ENCODE peak calls at places on chromosome 1, in seven cellular contexts. S is fibroblast of lung, U is H9, I is sigmoid colon, F is ovary, L is uterus, N is left ventricle myocardium inferior. P is an unnamed sample.
A peak's percentile ranks its signal among the peaks of the same experiment; 100 is the strongest.

GRCh38 chr1:54989473-54989872 is 9.0 kb downstream of the TMEM61 start:
- DNase-seq in S (no peak), U (no peak), I (no peak), F (no peak), L (no peak), N (no peak), P (no peak)

GRCh38 chr1:228502522-228502921 is 15.3 kb downstream of the RNF187 start:
- DNase-seq in S (no peak), U (no peak), I (no peak), F (no peak), L (no peak), N (no peak), P (no peak)

GRCh38 chr1:2383576-2383975 is 7.8 kb downstream of the MORN1 start:
- DNase-seq in S (no peak), U (no peak), I (peak; percentile 57), F (peak; percentile 16), L (peak; percentile 10), N (no peak), P (no peak)

GRCh38 chr1:234148816-234149215 is 224.4 kb upstream of the COA6 start:
- DNase-seq in S (peak; percentile 47), U (no peak), I (no peak), F (no peak), L (no peak), N (no peak), P (no peak)

GRCh38 chr1:156571261-156571958 is 955 bp downstream of the IQGAP3 start:
- DNase-seq in S (peak; percentile 92), U (no peak), I (peak; percentile 8), F (no peak), L (no peak), N (no peak), P (peak; percentile 61)

GRCh38 chr1:21874328-21874727 is 62.3 kb downstream of the LDLRAD2 start:
- DNase-seq in S (no peak), U (no peak), I (no peak), F (no peak), L (no peak), N (no peak), P (no peak)

GRCh38 chr1:61455400-61455799 is 269.5 kb downstream of the TM2D1 start:
- DNase-seq in S (peak; percentile 26), U (no peak), I (no peak), F (no peak), L (no peak), N (no peak), P (no peak)

GRCh38 chr1:165162671-165163241 is 193.8 kb downstream of the LMX1A start:
- DNase-seq in S (no peak), U (peak; percentile 63), I (no peak), F (no peak), L (no peak), N (no peak), P (peak; percentile 61)

GRCh38 chr1:159172599-159173291 is 1.3 kb downstream of the CADM3 start:
- DNase-seq in S (no peak), U (peak; percentile 65), I (peak; percentile 72), F (no peak), L (no peak), N (peak; percentile 33), P (peak; percentile 42)

GRCh38 chr1:217333939-217334338 is 297.0 kb downstream of the GPATCH2 start:
- DNase-seq in S (peak; percentile 5), U (peak; percentile 75), I (no peak), F (no peak), L (no peak), N (no peak), P (peak; percentile 55)

GRCh38 chr1:1275836-1276235 is 2.2 kb upstream of the UBE2J2 start:
- DNase-seq in S (peak; percentile 74), U (no peak), I (no peak), F (no peak), L (no peak), N (no peak), P (no peak)

GRCh38 chr1:215250913-215251312 is 168.4 kb downstream of the KCNK2 start:
- DNase-seq in S (no peak), U (no peak), I (no peak), F (no peak), L (no peak), N (no peak), P (no peak)

GRCh38 chr1:211089536-211089935 is 44.4 kb downstream of the KCNH1 start:
- DNase-seq in S (peak; percentile 10), U (no peak), I (no peak), F (no peak), L (no peak), N (no peak), P (no peak)

GRCh38 chr1:54405894-54406293 is 300 bp downstream of the SSBP3 start:
- DNase-seq in S (no peak), U (no peak), I (no peak), F (no peak), L (peak; percentile 34), N (no peak), P (no peak)

GRCh38 chr1:240149488-240150094 is 57.9 kb downstream of the FMN2 start:
- DNase-seq in S (peak; percentile 32), U (no peak), I (no peak), F (no peak), L (no peak), N (no peak), P (peak; percentile 26)

GRCh38 chr1:15249032-15249601 is 2.1 kb downstream of the FHAD1 start:
- DNase-seq in S (peak; percentile 39), U (no peak), I (no peak), F (no peak), L (no peak), N (no peak), P (no peak)

GRCh38 chr1:12851779-12852178 is 3.3 kb upstream of the HNRNPCL1 start:
- DNase-seq in S (no peak), U (no peak), I (no peak), F (no peak), L (no peak), N (no peak), P (peak; percentile 56)

GRCh38 chr1:39525366-39526165 is 34.1 kb downstream of the BMP8A start:
- DNase-seq in S (no peak), U (no peak), I (no peak), F (no peak), L (no peak), N (no peak), P (no peak)

GRCh38 chr1:240455228-240455821 is 156.6 kb downstream of the GREM2 start:
- DNase-seq in S (no peak), U (no peak), I (no peak), F (no peak), L (no peak), N (no peak), P (no peak)

GRCh38 chr1:227562037-227562436 is 1.3 kb upstream of the ZNF678 start:
- DNase-seq in S (no peak), U (no peak), I (no peak), F (no peak), L (no peak), N (no peak), P (no peak)

GRCh38 chr1:172656576-172656975 is 2.3 kb upstream of the FASLG start:
- DNase-seq in S (no peak), U (no peak), I (no peak), F (no peak), L (no peak), N (no peak), P (no peak)

GRCh38 chr1:101115112-101115511 is 89.5 kb upstream of the DPH5 start:
- DNase-seq in S (no peak), U (no peak), I (no peak), F (no peak), L (no peak), N (no peak), P (no peak)

GRCh38 chr1:101109791-101110190 is 84.2 kb upstream of the DPH5 start:
- DNase-seq in S (no peak), U (no peak), I (no peak), F (no peak), L (no peak), N (no peak), P (no peak)

GRCh38 chr1:101112051-101112770 is 86.6 kb upstream of the DPH5 start:
- DNase-seq in S (no peak), U (no peak), I (peak; percentile 65), F (no peak), L (peak; percentile 21), N (peak; percentile 44), P (no peak)

GRCh38 chr1:101108123-101108522 is 82.5 kb upstream of the DPH5 start:
- DNase-seq in S (no peak), U (no peak), I (no peak), F (no peak), L (no peak), N (no peak), P (no peak)

DNA sequence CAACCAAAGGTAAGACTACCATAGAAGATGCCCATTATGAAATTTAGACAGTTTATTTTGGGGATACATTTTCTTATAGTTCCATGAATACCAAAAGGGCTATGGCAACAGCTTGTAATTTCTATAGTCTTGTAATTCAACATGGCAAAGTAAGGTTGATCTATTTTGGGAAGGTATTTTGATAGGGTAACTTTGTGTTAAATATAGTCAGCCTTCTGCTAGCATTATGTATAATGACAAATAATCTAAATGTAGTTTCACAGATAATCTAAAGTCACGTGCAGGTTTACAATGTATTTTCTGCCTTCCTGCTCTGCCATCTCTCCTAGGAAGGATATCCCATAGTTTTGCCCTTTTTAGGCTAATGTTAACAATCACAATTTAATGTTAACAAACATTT is 85.9 kb upstream of the DPH5 start:
- DNase-seq in S (no peak), U (no peak), I (no peak), F (no peak), L (no peak), N (no peak), P (no peak)
- H3K27ac ChIP-seq in S (no peak overlapping the region), U (no peak overlapping the region), I (no peak overlapping the region), F (no peak overlapping the region), L (no peak overlapping the region), N (peak overlapping the region; percentile 82), P (no peak overlapping the region)

GRCh38 chr1:27321813-27322568 is at the start of gene TMEM222:
- DNase-seq in S (peak; percentile 97), U (peak; percentile 98), I (peak; percentile 99), F (peak; percentile 96), L (peak; percentile 95), N (peak; percentile 98), P (peak; percentile 97)
- TF ChIP-seq CTCF in S (no peak), U (no peak), I (no peak), F (peak; percentile 66), L (peak; percentile 5), N (peak; percentile 47), P (no peak)

GRCh38 chr1:113217447-113218208 is 144.6 kb downstream of the LRIG2 start:
- DNase-seq in S (no peak), U (no peak), I (no peak), F (peak; percentile 55), L (no peak), N (no peak), P (no peak)
- H3K27ac ChIP-seq in S (no peak overlapping the region), U (no peak overlapping the region), I (no peak overlapping the region), F (peak overlapping the region; percentile 32), L (peak overlapping the region; percentile 35), N (no peak overlapping the region), P (no peak overlapping the region)

GRCh38 chr1:179955731-179956130 is 1.1 kb downstream of the CEP350 start:
- DNase-seq in S (no peak), U (no peak), I (no peak), F (no peak), L (no peak), N (no peak), P (no peak)

GRCh38 chr1:179952181-179952580 is 2.4 kb upstream of the CEP350 start:
- DNase-seq in S (no peak), U (no peak), I (no peak), F (no peak), L (no peak), N (no peak), P (no peak)

GRCh38 chr1:179955318-179955638 is 668 bp downstream of the CEP350 start:
- DNase-seq in S (peak; percentile 25), U (no peak), I (no peak), F (no peak), L (no peak), N (no peak), P (peak; percentile 32)

GRCh38 chr1:179953974-179954493 is 576 bp upstream of the CEP350 start:
- DNase-seq in S (no peak), U (no peak), I (peak; percentile 65), F (peak; percentile 47), L (peak; percentile 59), N (no peak), P (no peak)

GRCh38 chr1:179954494-179955317 is at the start of gene CEP350:
- DNase-seq in S (peak; percentile 99), U (peak; percentile 99), I (peak; percentile 99), F (peak; percentile 99), L (peak; percentile 98), N (peak; percentile 99), P (peak; percentile 87)
- TF ChIP-seq CTCF in S (no peak), U (no peak), I (no peak), F (peak; percentile 20), L (no peak), N (peak; percentile 24), P (no peak)